ENCODE peak calls at places on chromosomes 3 and 15, in eight cellular contexts. T, S, V, B, E, U, I and N are unnamed samples.

GRCh38 chr15:67937153-67937761 is 97.4 kb upstream of the RNU6-1 start:
- DNase-seq in V (peak; percentile 40), T (no peak), S (no peak), U (peak; percentile 24), B (no peak), E (no peak), I (no peak), N (no peak)

GRCh38 chr3:22475665-22476064 is 724.7 kb upstream of the ZNF385D start:
- DNase-seq in E (no peak), B (no peak), T (no peak), S (no peak), I (no peak), V (no peak), U (no peak), N (peak; percentile 60)

GRCh38 chr15:69056365-69056764 is 41.9 kb downstream of the NOX5 start:
- DNase-seq in E (no peak), U (peak; percentile 38), V (no peak), S (no peak), I (no peak), B (no peak), T (no peak), N (no peak)

GRCh38 chr3:30631237-30631961 is 25.0 kb downstream of the TGFBR2 start:
- DNase-seq in T (no peak), B (peak; percentile 63), I (no peak), V (no peak), U (no peak), E (no peak), S (peak; percentile 19), N (no peak)

GRCh38 chr3:17442332-17443049 is 299.9 kb downstream of the TBC1D5 start:
- DNase-seq in S (no peak), E (peak; percentile 34), U (no peak), T (no peak), I (no peak), V (no peak), B (no peak), N (no peak)

GRCh38 chr15:67927501-67928156 is 87.8 kb upstream of the RNU6-1 start:
- DNase-seq in V (peak; percentile 85), I (peak; percentile 85), E (peak; percentile 97), T (no peak), U (no peak), S (no peak), B (peak; percentile 88), N (no peak)

GRCh38 chr3:173660645-173661299 is 263.2 kb downstream of the NLGN1 start:
- DNase-seq in I (no peak), T (no peak), E (peak; percentile 45), B (no peak), S (no peak), V (no peak), U (no peak), N (no peak)

GRCh38 chr3:43998841-43999805 is 242.6 kb upstream of the TOPAZ1 start:
- DNase-seq in S (no peak), B (peak; percentile 69), V (no peak), U (peak; percentile 56), T (peak; percentile 77), E (no peak), I (peak; percentile 26), N (no peak)

GRCh38 chr15:35486296-35486695 is 59.7 kb downstream of the DPH6 start:
- DNase-seq in U (no peak), V (no peak), E (no peak), S (no peak), I (no peak), B (no peak), T (no peak), N (no peak)

GRCh38 chr3:171804618-171805389 is 5.5 kb downstream of the PLD1 start:
- DNase-seq in B (peak; percentile 82), S (no peak), I (no peak), E (no peak), V (no peak), T (no peak), U (no peak), N (no peak)

GRCh38 chr3:15409239-15409638 is 18.1 kb downstream of the METTL6 start:
- DNase-seq in B (no peak), I (no peak), S (no peak), U (no peak), T (no peak), V (no peak), E (no peak), N (no peak)

GRCh38 chr3:197407053-197407452 is 108.6 kb upstream of the DLG1 start:
- DNase-seq in S (no peak), I (no peak), E (no peak), U (no peak), V (no peak), B (no peak), T (no peak), N (no peak)

GRCh38 chr3:47005212-47006144 is 26.0 kb downstream of the NBEAL2 start:
- DNase-seq in I (no peak), U (no peak), V (no peak), B (no peak), E (no peak), T (no peak), S (peak; percentile 17), N (no peak)

GRCh38 chr15:72838311-72838731 is 54.8 kb upstream of the ADPGK start:
- DNase-seq in U (peak; percentile 33), T (no peak), E (peak; percentile 6), I (no peak), B (peak; percentile 1), V (no peak), S (peak; percentile 55), N (no peak)

GRCh38 chr3:72306800-72307341 is 521.9 kb upstream of the PROK2 start:
- DNase-seq in V (no peak), I (peak; percentile 33), S (no peak), B (peak; percentile 58), E (peak; percentile 33), U (peak; percentile 45), T (no peak), N (no peak)

GRCh38 chr3:102741105-102741504 is 306.3 kb downstream of the ZPLD1 start:
- DNase-seq in I (no peak), T (no peak), S (no peak), E (no peak), V (no peak), U (peak; percentile 30), B (no peak), N (no peak)

GRCh38 chr3:156600834-156601233 is 45.9 kb upstream of the SSR3 start:
- DNase-seq in T (no peak), B (no peak), E (no peak), S (no peak), I (no peak), U (no peak), V (no peak), N (no peak)

GRCh38 chr3:193997228-193998192 is 138.4 kb upstream of the HES1 start:
- DNase-seq in S (peak; percentile 32), T (no peak), B (no peak), U (peak; percentile 58), E (no peak), I (peak; percentile 30), V (no peak), N (no peak)

GRCh38 chr3:14181253-14181652 is 2.6 kb downstream of the LSM3 start:
- DNase-seq in V (no peak), B (no peak), I (no peak), U (no peak), E (no peak), S (no peak), T (no peak), N (no peak)

GRCh38 chr3:97938444-97938843 is 33.8 kb downstream of the RIOX2 start:
- DNase-seq in T (no peak), U (no peak), B (no peak), S (no peak), E (peak; percentile 49), I (no peak), V (no peak), N (no peak)

GRCh38 chr15:27095809-27096580 is 125.0 kb downstream of the GABRG3 start:
- DNase-seq in E (no peak), T (no peak), S (no peak), V (no peak), I (no peak), U (peak; percentile 72), B (peak; percentile 17), N (no peak)

GRCh38 chr3:65151660-65152059 is 463.9 kb upstream of the ADAMTS9 start:
- DNase-seq in V (no peak), B (no peak), S (no peak), U (peak; percentile 20), E (no peak), I (no peak), T (no peak), N (no peak)

DNA sequence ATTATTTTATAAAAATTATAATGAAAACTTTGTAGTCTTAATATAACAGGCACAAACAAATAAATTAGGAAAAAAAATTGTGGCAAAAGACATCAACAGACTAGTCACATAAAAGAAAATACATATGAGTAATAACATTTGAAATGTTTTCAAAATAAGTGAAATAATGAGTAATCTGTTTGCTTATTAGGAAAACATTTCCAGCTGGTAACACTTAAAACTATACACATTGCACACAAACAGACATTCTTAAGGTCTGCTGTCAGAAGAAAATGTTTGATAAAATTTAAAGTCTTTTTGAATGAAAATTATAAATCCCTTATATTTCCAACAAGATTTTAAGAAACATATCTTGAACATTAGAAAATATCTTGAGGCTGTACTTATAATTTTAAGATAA is 1326.3 kb upstream of the CADM2 start:
- DNase-seq in B (no peak), V (no peak), U (no peak), S (no peak), I (no peak), E (no peak), T (no peak), N (no peak)
- TF ChIP-seq CTCF in B (no peak), V (no peak), U (no peak), S (no peak), I (no peak), E (no peak), T (no peak), N (no peak)

DNA sequence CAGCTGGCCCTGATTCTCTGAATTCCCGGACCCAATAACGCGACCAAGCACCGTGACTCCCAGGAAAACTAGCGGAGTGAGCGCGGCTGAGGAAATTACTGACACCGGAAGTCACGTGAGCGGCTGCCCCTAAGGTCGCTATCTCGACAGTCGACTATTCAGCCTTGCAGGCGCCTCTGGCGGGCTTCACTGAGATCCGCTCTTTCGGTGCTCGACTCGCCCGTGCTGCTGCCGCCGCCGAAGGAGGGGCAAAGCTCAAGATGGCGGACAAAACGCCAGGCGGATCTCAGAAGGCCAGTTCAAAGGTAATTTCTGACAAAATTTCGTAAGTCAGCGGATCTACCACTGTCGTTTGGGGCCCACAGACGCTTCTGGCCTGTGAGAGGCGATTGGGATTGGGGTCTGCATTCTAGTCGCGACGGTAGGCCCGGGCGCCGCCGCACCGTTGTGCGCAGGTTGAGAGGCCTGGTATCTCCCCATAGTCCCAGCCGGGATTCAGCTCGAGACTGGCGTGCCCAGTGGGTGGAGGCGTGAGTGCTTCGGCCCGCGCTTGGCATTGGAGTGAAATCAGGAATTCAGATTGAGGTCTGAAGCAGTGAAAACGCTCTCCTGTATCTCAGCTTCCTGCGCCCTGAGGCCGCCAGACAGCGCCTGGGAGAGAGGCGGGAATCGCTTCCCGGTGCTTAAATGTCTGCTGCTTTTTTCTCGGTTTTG is at the start of gene U2SURP:
- DNase-seq in V (peak; percentile 98), S (peak; percentile 96), I (peak; percentile 98), E (peak; percentile 98), U (peak; percentile 97), T (peak; percentile 91), B (peak; percentile 98), N (peak; percentile 86)
- H3K27me3 ChIP-seq in V (no peaks in the 10 kb centered on the region), S (no peaks in the 10 kb centered on the region), I (no peaks in the 10 kb centered on the region), E (no peaks in the 10 kb centered on the region), U (no peaks in the 10 kb centered on the region), T (no peaks in the 10 kb centered on the region), B (no peaks in the 10 kb centered on the region), N (no peaks in the 10 kb centered on the region)

GRCh38 chr3:107430214-107431047 is 53.2 kb downstream of the CCDC54 start:
- DNase-seq in V (no peak), B (peak; percentile 61), T (peak; percentile 10), E (peak; percentile 19), I (no peak), U (no peak), S (peak; percentile 19), N (no peak)
- H3K4me3 ChIP-seq in V (peak overlapping the region; percentile 87), B (peak overlapping the region; percentile 73), T (peak overlapping the region; percentile 74), E (peak overlapping the region; percentile 63), I (peak overlapping the region; percentile 6), U (peak overlapping the region; percentile 72), S (peak overlapping the region; percentile 92), N (peak overlapping the region; percentile 71)

GRCh38 chr3:53531749-53532148 is 37.3 kb downstream of the CACNA1D start:
- DNase-seq in S (no peak), E (no peak), B (no peak), T (no peak), U (no peak), V (no peak), I (no peak), N (no peak)
- TF ChIP-seq CTCF in S (no peak), E (no peak), B (no peak), T (no peak), U (no peak), V (no peak), I (no peak), N (peak; percentile 2)